ENCODE peak calls at places on chromosome 9, in five cellular contexts. H, S, D, Y and O are unnamed samples.

GRCh38 chr9:127347831-127348699 is 48.9 kb upstream of the SLC2A8 start:
- DNase-seq in D (no peak), S (no peak), H (no peak), Y (no peak), O (peak)

GRCh38 chr9:70534471-70534870 is 120.0 kb upstream of the KLF9 start:
- DNase-seq in Y (no peak), H (no peak), D (no peak), S (no peak), O (no peak)

GRCh38 chr9:104278929-104279500 is 184.9 kb downstream of the SMC2 start:
- DNase-seq in D (no peak), H (no peak), Y (no peak), S (no peak), O (no peak)

GRCh38 chr9:38768351-38768761 is 48.4 kb upstream of the FAM240B start:
- DNase-seq in D (no peak), H (no peak), Y (no peak), S (no peak), O (no peak)

GRCh38 chr9:70303268-70303667 is 44.5 kb downstream of the SMC5 start:
- DNase-seq in S (no peak), D (no peak), Y (no peak), H (no peak), O (no peak)

GRCh38 chr9:115643948-115644727 is 509.5 kb upstream of the PAPPA start:
- DNase-seq in Y (no peak), H (no peak), D (no peak), S (no peak), O (no peak)

GRCh38 chr9:137606005-137606601 is 617 bp downstream of the ARRDC1 start:
- DNase-seq in Y (no peak), D (no peak), S (no peak), H (peak), O (peak)

GRCh38 chr9:35051069-35051967 is 21.1 kb downstream of the VCP start:
- DNase-seq in S (peak), Y (peak), H (no peak), D (no peak), O (peak)

GRCh38 chr9:35771943-35772342 is 17.9 kb upstream of the MSMP start:
- DNase-seq in Y (no peak), H (no peak), D (no peak), S (peak), O (no peak)

GRCh38 chr9:6777218-6777902 is 19.6 kb downstream of the KDM4C start:
- DNase-seq in Y (no peak), H (no peak), S (no peak), D (no peak), O (no peak)

GRCh38 chr9:124879226-124879625 is 17.3 kb downstream of the ARPC5L start:
- DNase-seq in Y (no peak), S (no peak), D (no peak), H (no peak), O (no peak)

GRCh38 chr9:80892703-80893102 is 796.6 kb downstream of the TLE1 start:
- DNase-seq in H (no peak), D (no peak), Y (no peak), S (no peak), O (no peak)

GRCh38 chr9:84386753-84387152 is 46.2 kb upstream of the SLC28A3 start:
- DNase-seq in S (no peak), H (no peak), D (no peak), Y (no peak), O (no peak)

GRCh38 chr9:83474631-83475030 is 63.6 kb downstream of the FRMD3 start:
- DNase-seq in D (no peak), Y (no peak), S (no peak), H (no peak), O (no peak)

GRCh38 chr9:119722384-119722783 is 353.1 kb upstream of the BRINP1 start:
- DNase-seq in H (no peak), D (no peak), Y (no peak), S (no peak), O (no peak)

GRCh38 chr9:8401961-8402701 is 602.6 kb upstream of the DMAC1 start:
- DNase-seq in D (no peak), H (no peak), S (no peak), Y (no peak), O (no peak)

GRCh38 chr9:83382421-83382820 is 155.8 kb downstream of the FRMD3 start:
- DNase-seq in Y (no peak), S (no peak), D (no peak), H (no peak), O (no peak)

GRCh38 chr9:121945849-121946248 is 147.3 kb downstream of the TTLL11 start:
- DNase-seq in S (no peak), Y (no peak), H (no peak), D (no peak), O (no peak)

GRCh38 chr9:8648271-8648670 is 848.7 kb upstream of the DMAC1 start:
- DNase-seq in Y (no peak), H (no peak), D (no peak), S (no peak), O (no peak)

GRCh38 chr9:127910613-127911205 is 6.1 kb downstream of the ST6GALNAC4 start:
- DNase-seq in H (no peak), Y (no peak), S (peak), D (no peak), O (no peak)

GRCh38 chr9:105127863-105128220 is 116.6 kb upstream of the SLC44A1 start:
- DNase-seq in S (no peak), Y (no peak), D (no peak), H (no peak), O (no peak)

GRCh38 chr9:129555512-129556203 is 65.2 kb downstream of the C9orf50 start:
- DNase-seq in Y (no peak), D (no peak), H (peak), S (no peak), O (no peak)

GRCh38 chr9:89160797-89161196 is 17.8 kb downstream of the SHC3 start:
- DNase-seq in Y (no peak), H (no peak), D (no peak), S (no peak), O (no peak)

GRCh38 chr9:94301577-94301976 is 26.9 kb downstream of the NUTM2F start:
- DNase-seq in Y (peak), H (no peak), D (no peak), S (no peak), O (no peak)

GRCh38 chr9:127537014-127537413 is 75.1 kb upstream of the STXBP1 start:
- DNase-seq in Y (no peak), D (no peak), H (no peak), S (peak), O (peak)

DNA sequence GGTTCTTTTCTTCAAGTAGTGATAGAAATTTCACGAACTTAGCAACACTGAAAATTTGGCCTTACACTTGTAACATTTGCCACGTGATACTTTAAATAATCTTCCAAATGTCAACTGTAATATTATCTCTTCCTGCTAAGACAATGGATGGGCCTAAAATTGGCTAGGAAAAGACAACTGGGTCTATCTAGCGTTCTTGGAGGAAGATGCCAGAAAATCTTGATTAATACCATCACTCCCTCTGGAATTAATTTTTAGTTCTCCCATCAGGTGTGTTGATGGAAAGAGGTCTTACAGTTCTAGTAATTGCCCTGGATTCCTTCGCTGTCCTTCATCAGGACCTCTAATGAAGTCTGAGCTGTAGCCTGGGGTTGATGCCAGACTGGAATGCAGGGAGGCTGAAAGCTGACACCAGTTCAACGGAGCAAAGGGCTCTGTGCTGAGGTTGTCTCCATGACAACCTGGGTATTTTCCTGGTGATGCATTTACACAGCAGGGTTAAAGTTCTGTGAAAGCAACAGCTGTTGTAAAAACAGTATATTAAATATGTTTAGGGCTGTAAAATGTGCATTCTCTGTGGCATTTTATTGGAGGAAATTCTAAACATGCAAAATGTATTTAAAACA is 92.3 kb downstream of the GAS1 start:
- DNase-seq in D (no peak), Y (no peak), S (no peak), H (peak), O (no peak)
- TF ChIP-seq EP300 in D (no peak), Y (no peak), S (no peak), H (no peak), O (no peak)

GRCh38 chr9:68690088-68690487 is 15.0 kb upstream of the PIP5K1B start:
- DNase-seq in H (peak), Y (no peak), S (no peak), D (no peak), O (peak)
- TF ChIP-seq EP300 in H (no peak), Y (no peak), S (no peak), D (no peak), O (no peak)

DNA sequence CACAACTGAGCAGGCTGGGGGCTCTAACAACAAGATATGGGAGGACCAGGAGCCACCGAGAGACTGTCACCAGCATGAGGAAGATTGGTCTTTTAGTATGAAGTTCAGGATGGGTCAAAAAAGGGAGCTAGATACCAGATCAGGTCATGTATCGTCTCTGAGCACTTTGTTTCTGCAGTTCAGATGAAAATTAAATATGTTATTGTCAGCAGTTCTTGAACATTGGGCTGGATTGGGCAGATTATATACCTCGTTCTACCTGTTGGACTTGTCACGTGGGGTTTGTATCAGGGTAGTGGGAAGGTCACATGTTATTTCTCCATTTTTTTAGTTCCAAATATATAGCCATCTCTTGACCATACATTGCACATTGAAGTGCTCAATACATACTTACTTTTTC is 47.3 kb downstream of the RCL1 start:
- DNase-seq in D (no peak), S (no peak), Y (no peak), H (no peak), O (no peak)
- TF ChIP-seq EP300 in D (no peak), S (no peak), Y (no peak), H (no peak), O (no peak)

GRCh38 chr9:32382582-32383320 is 1.7 kb upstream of the ACO1 start:
- DNase-seq in S (no peak), Y (no peak), D (no peak), H (no peak), O (no peak)

GRCh38 chr9:32384002-32384363 is 460 bp upstream of the ACO1 start:
- DNase-seq in S (no peak), H (no peak), D (no peak), Y (no peak), O (no peak)

GRCh38 chr9:32385135-32385884 is 867 bp downstream of the ACO1 start:
- DNase-seq in S (no peak), D (no peak), Y (no peak), H (no peak), O (no peak)

GRCh38 chr9:32385885-32386283 is 1.4 kb downstream of the ACO1 start:
- DNase-seq in S (no peak), H (no peak), D (no peak), Y (no peak), O (no peak)

GRCh38 chr9:32384364-32385134 is at the start of gene ACO1:
- DNase-seq in S (peak), Y (peak), D (peak), H (peak), O (peak)
- TF ChIP-seq EP300 in S (no peak), Y (no peak), D (peak), H (no peak), O (peak)

DNA sequence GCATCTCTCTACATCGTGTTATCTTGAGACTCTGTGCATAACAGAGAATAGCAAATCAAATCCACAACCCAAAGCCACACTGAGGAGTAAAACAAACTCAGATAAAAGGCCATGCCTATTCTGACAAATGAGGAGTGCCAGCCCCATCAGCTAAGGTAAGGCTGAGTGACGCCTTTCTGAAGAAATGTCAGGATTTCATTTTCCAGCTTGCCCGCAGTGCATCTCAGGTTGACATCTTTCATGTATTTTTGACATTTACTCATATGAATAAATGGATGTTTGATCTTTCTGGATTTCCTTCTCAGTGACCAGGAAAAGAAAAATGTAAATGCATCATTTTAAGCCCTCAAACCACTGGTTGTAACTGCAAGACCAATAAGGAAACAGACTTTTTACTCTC is 49.3 kb upstream of the ACO1 start:
- DNase-seq in S (no peak), Y (no peak), H (no peak), D (no peak), O (no peak)
- TF ChIP-seq EP300 in S (no peak), Y (no peak), H (no peak), D (no peak), O (no peak)

GRCh38 chr9:136483589-136484152 is 831 bp upstream of the SEC16A start:
- DNase-seq in H (peak), D (peak), Y (peak), S (peak), O (peak)
- TF ChIP-seq EP300 in H (peak), D (peak), Y (no peak), S (no peak), O (no peak)

GRCh38 chr9:91199739-91200497 is 161.8 kb downstream of the AUH start:
- DNase-seq in D (no peak), S (no peak), Y (no peak), H (no peak), O (no peak)

GRCh38 chr9:91198405-91198804 is 163.3 kb downstream of the AUH start:
- DNase-seq in D (no peak), Y (no peak), H (no peak), S (no peak), O (no peak)

GRCh38 chr9:91196103-91196761 is 165.5 kb downstream of the AUH start:
- DNase-seq in H (no peak), Y (no peak), S (no peak), D (no peak), O (no peak)

GRCh38 chr9:91195372-91196012 is 166.2 kb downstream of the AUH start:
- DNase-seq in Y (no peak), S (no peak), H (no peak), D (no peak), O (no peak)

DNA sequence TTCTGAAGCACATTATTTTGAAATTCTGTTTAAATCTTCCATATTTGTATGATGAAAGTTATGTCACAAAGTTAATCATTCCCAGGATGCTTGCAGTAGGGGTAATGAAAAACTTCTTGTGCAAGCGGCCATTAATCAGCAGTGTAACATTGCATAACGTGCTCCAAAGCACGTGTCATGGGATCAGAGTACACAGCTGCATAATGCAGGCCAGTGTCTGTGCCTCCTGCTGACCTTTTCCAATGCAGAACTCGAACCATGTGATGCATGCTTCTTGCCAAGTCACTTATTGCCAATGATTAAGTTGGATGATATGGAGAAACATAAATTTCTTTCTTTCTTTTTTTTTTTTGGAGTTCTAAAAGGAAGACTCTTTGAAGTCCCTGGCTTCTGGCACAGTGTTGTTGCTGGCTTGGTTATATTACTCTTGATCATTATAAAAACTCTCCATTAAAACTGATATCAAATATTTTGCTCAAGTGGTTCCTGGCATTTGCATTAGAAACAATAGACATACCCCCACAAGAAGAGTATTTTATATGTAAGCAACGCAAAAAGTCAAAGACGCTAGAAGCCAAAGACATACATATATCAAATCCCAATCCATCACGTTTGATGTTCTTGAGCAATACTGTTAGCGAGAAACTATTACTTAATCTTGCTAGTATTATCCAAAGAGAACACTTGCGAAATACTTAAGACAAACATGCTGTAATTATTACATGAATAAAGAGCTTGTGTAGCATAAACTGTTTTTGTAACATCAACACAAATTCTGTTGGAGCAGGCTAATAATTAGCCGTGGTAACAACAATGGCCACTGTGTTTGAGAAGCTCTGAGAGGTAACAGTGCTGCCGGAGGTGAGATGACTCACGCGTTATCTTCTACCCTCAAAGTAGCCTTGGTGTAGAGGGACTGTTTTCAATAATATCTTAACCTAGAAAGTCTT is 164.2 kb downstream of the AUH start:
- DNase-seq in S (peak), D (peak), H (peak), Y (peak), O (peak)
- TF ChIP-seq EP300 in S (peak), D (peak), H (peak), Y (peak), O (peak)

GRCh38 chr9:31336391-31336790 is 1048.1 kb upstream of the ACO1 start:
- DNase-seq in Y (no peak), D (no peak), S (no peak), H (no peak), O (no peak)

GRCh38 chr9:31336841-31337240 is 1047.6 kb upstream of the ACO1 start:
- DNase-seq in Y (no peak), H (no peak), S (no peak), D (no peak), O (no peak)

GRCh38 chr9:31334837-31335528 is 1049.5 kb upstream of the ACO1 start:
- DNase-seq in H (no peak), D (no peak), Y (no peak), S (no peak), O (no peak)

DNA sequence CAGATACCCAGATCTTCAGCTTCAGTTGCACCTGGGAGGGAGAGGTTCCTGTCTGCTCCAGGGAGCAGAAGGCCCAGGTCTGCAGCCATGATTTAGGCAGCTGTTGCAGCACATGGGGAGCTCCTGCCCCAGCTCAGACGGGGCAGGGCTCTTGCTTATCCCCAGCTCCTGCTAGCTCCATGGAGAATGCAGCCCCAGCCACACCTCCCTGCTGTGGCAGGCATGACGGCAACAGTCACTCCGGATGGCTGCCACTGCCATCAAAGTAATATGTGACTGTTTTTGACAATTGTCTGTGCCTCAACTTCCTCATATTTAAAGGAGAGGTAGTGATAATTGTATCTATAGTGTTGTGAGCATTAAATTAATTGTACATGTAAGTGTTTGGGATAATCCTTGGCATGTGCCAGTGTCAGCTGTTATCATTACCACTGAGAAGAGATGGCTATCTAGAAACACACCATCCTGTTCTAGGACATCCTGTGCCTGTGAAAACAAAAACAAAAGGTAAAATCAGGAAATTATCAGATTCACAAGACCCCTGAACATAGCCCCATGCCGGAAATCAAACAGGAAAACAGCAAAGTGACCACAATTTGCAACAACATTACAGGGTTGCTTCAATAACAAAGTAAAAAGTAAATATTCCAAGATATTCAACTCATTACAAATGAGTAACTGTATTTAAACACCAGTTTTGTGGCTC is 1048.8 kb upstream of the ACO1 start:
- DNase-seq in Y (no peak), S (no peak), H (no peak), D (no peak), O (no peak)
- TF ChIP-seq EP300 in Y (no peak), S (peak), H (no peak), D (peak), O (no peak)